ENCODE peak calls at places on chromosomes 7 and 10, in five cellular contexts. L is pancreas, F is heart right ventricle, C is ovary, N is fibroblast of lung. P is an unnamed sample.

GRCh38 chr10:129464251-129464650 is 2.8 kb upstream of the MGMT start:
- DNase-seq in L (no peak), F (no peak), C (no peak), N (no peak), P (no peak)

GRCh38 chr10:43049081-43049551 is 27.8 kb upstream of the RET start:
- DNase-seq in L (no peak), F (no peak), C (peak; percentile 21), N (no peak), P (no peak)

GRCh38 chr10:126014309-126014708 is 117.9 kb downstream of the FANK1 start:
- DNase-seq in L (no peak), F (no peak), C (no peak), N (peak; percentile 53), P (no peak)

GRCh38 chr10:60124536-60124935 is 218.2 kb upstream of the CCDC6 start:
- DNase-seq in L (no peak), F (no peak), C (no peak), N (no peak), P (no peak)

GRCh38 chr10:61304751-61305150 is 148.4 kb downstream of the TMEM26 start:
- DNase-seq in L (no peak), F (no peak), C (no peak), N (no peak), P (no peak)

GRCh38 chr10:5945203-5945534 is 32.2 kb downstream of the IL15RA start:
- DNase-seq in L (no peak), F (no peak), C (peak; percentile 55), N (no peak), P (peak; percentile 43)

GRCh38 chr7:492714-493065 is 27.0 kb downstream of the PDGFA start:
- DNase-seq in L (peak; percentile 76), F (peak; percentile 21), C (no peak), N (no peak), P (no peak)

GRCh38 chr7:27781188-27781587 is 41.2 kb downstream of the TAX1BP1 start:
- DNase-seq in L (no peak), F (no peak), C (no peak), N (no peak), P (no peak)

GRCh38 chr10:23100331-23101030 is 5.1 kb downstream of the MSRB2 start:
- DNase-seq in L (no peak), F (no peak), C (no peak), N (no peak), P (no peak)

GRCh38 chr7:46830-47140 is 145.6 kb upstream of the FAM20C start:
- DNase-seq in L (peak; percentile 23), F (no peak), C (peak; percentile 15), N (no peak), P (no peak)

GRCh38 chr10:103232772-103233488 is 12.8 kb upstream of the RPEL1 start:
- DNase-seq in L (no peak), F (no peak), C (no peak), N (peak; percentile 79), P (no peak)

GRCh38 chr10:125001313-125002043 is 59.6 kb downstream of the ZRANB1 start:
- DNase-seq in L (peak; percentile 59), F (no peak), C (peak; percentile 60), N (peak; percentile 34), P (no peak)

GRCh38 chr10:32882076-32882475 is 76.0 kb downstream of the ITGB1 start:
- DNase-seq in L (no peak), F (no peak), C (no peak), N (no peak), P (no peak)

GRCh38 chr10:8978100-8978499 is 923.6 kb downstream of the GATA3 start:
- DNase-seq in L (no peak), F (no peak), C (no peak), N (no peak), P (no peak)

GRCh38 chr10:92595505-92595904 is 2.6 kb downstream of the KIF11 start:
- DNase-seq in L (no peak), F (no peak), C (no peak), N (no peak), P (no peak)

GRCh38 chr10:15035385-15036301 is 8.1 kb upstream of the OLAH start:
- DNase-seq in L (no peak), F (no peak), C (no peak), N (peak; percentile 88), P (peak; percentile 27)

GRCh38 chr7:13742719-13743640 is 246.5 kb downstream of the ETV1 start:
- DNase-seq in L (no peak), F (no peak), C (no peak), N (peak; percentile 78), P (no peak)

GRCh38 chr7:132655071-132655761 is 78.9 kb upstream of the PLXNA4 start:
- DNase-seq in L (no peak), F (peak; percentile 29), C (no peak), N (peak; percentile 5), P (peak; percentile 32)

GRCh38 chr7:79461660-79462059 is 8.2 kb upstream of the MAGI2 start:
- DNase-seq in L (no peak), F (no peak), C (no peak), N (peak; percentile 75), P (no peak)

GRCh38 chr7:139646566-139646965 is 123.1 kb downstream of the CLEC2L start:
- DNase-seq in L (no peak), F (no peak), C (no peak), N (no peak), P (no peak)

GRCh38 chr7:30245913-30246312 is 38.5 kb upstream of the ZNRF2 start:
- DNase-seq in L (no peak), F (no peak), C (no peak), N (no peak), P (no peak)

GRCh38 chr7:129840757-129841156 is 112.0 kb downstream of the UBE2H start:
- DNase-seq in L (no peak), F (no peak), C (no peak), N (no peak), P (no peak)

GRCh38 chr7:159070422-159071148 is 74.1 kb downstream of the VIPR2 start:
- DNase-seq in L (no peak), F (no peak), C (no peak), N (no peak), P (no peak)

GRCh38 chr7:64665980-64666674 is at the start of gene ZNF107:
- DNase-seq in L (peak; percentile 93), F (peak; percentile 91), C (peak; percentile 93), N (peak; percentile 92), P (peak; percentile 90)

GRCh38 chr7:7210475-7211237 is 28.3 kb downstream of the C1GALT1 start:
- DNase-seq in L (no peak), F (no peak), C (no peak), N (no peak), P (no peak)

GRCh38 chr7:142776206-142776844 is 5.6 kb downstream of the PRSS2 start:
- DNase-seq in L (no peak), F (no peak), C (no peak), N (peak; percentile 65), P (no peak)

GRCh38 chr10:73096041-73096451 is 620 bp downstream of the P4HA1 start:
- DNase-seq in L (peak; percentile 82), F (peak; percentile 70), C (peak; percentile 78), N (peak; percentile 67), P (peak; percentile 85)

GRCh38 chr10:18368681-18369080 is 228.5 kb downstream of the CACNB2 start:
- DNase-seq in L (no peak), F (no peak), C (no peak), N (peak; percentile 76), P (no peak)

GRCh38 chr10:84179059-84179710 is 5.6 kb downstream of the GPR15LG start:
- DNase-seq in L (no peak), F (no peak), C (no peak), N (peak; percentile 6), P (peak; percentile 65)

GRCh38 chr7:26534649-26535482 is 243.2 kb downstream of the SNX10 start:
- DNase-seq in L (no peak), F (no peak), C (no peak), N (no peak), P (no peak)

DNA sequence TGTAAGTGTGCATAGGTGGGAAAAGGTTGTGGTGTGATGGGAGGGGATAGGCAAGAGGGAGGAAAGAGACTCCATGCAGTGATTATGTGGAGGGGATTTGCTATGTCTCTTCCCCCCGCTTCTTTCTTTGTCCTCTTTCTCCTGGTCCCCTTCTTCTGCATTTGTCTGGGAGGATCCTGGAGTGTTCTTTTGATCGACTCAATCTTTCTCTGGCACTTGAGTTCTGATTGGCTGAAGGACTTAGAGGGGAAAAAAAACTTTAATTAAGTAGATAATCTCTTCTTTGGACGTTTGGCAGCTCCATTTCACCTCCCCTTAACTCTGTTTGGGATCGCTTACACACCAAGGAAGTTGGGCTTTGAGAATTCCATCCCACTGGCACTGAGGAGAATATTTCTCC is at the start of gene WNT8B:
- DNase-seq in L (no peak), F (no peak), C (no peak), N (no peak), P (no peak)
- H3K4me1 ChIP-seq in L (no peaks in the 10 kb centered on the region), F (no peaks in the 10 kb centered on the region), C (no peaks in the 10 kb centered on the region), N (no peaks in the 10 kb centered on the region), P (no peaks in the 10 kb centered on the region)

DNA sequence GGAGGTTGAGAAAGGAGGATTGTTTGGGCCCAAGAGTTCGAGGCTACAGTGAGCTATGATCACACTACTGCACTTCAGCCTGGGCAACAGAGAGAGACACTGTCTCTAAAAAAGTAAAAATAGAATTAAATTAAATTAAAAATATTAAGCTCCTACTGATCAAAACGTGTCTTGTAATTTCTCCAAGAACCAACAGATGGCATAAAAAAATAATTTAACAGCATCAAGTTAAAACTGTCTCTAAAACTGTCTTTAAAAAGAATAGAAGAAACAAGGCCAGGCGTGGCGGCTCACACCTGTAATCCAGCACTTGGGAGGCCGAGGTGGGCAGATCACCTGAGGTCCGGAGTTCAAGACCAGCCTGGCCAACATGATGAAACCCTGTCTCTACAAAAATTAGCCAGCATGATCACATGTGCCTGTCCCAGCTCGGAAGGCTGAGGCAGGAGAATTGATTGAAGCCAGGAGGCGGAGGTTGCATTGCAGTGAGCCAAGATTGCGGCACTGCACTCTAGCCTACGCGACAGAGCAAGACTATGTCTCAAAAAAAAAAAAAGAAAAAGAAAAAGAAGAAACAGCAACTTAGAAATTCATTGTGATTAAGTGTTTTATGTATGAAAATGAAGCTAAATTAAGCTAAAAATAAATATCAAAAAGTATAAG is 24.5 kb downstream of the MTPAP start:
- DNase-seq in L (no peak), F (no peak), C (no peak), N (peak; percentile 10), P (no peak)
- TF ChIP-seq CTCF in L (no peak), F (no peak), C (no peak), N (no peak), P (no peak)

DNA sequence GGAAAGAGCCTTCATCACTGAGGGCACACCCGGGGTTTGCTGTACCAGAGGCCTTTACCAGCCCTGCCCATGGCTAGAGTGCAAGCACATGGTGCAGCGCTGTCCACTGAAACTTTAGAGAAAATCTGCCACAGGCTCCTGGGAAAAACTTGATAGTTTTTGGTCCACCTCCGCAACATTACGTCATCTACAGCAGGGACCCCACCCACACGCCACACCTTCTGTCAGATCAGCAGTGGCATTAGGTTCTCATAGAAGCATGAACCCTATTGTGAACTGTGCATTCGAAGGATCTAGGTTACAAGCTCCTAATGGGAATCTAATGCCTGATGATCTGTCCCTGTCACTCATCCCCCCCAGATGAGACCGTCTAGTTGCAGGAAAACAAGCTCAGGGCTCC is 2.5 kb upstream of the ODAD2 start:
- DNase-seq in L (no peak), F (no peak), C (no peak), N (no peak), P (no peak)
- H3K36me3 ChIP-seq in L (no peaks in the 10 kb centered on the region), F (no peaks in the 10 kb centered on the region), C (no peaks in the 10 kb centered on the region), N (no peaks in the 10 kb centered on the region), P (no peaks in the 10 kb centered on the region)

GRCh38 chr10:96701265-96701664 is 19.0 kb downstream of the PIK3AP1 start:
- DNase-seq in L (no peak), F (no peak), C (no peak), N (no peak), P (no peak)
- H3K4me1 ChIP-seq in L (no peaks in the 10 kb centered on the region), F (no peaks in the 10 kb centered on the region), C (no peaks in the 10 kb centered on the region), N (no peaks in the 10 kb centered on the region), P (no peaks in the 10 kb centered on the region)

GRCh38 chr10:3172446-3173172 is at the start of gene PITRM1:
- DNase-seq in L (peak; percentile 100), F (peak; percentile 99), C (peak; percentile 99), N (peak; percentile 99), P (peak; percentile 99)
- TF ChIP-seq CTCF in L (no peak), F (no peak), C (peak; percentile 14), N (no peak), P (no peak)

P was measured in mucosa of descending colon.